ENCODE peak calls at places on chromosomes 13 and 19, in six cellular contexts. L, U, R, K, V and X are unnamed samples.

GRCh38 chr19:12767150-12767549 is 8.2 kb downstream of the HOOK2 start:
- DNase-seq in V (no peak), L (no peak), R (no peak), U (no peak), K (no peak), X (no peak)

GRCh38 chr19:51948979-51949378 is 21.7 kb downstream of the ZNF613 start:
- DNase-seq in V (no peak), L (no peak), R (peak; percentile 70), K (no peak), U (no peak), X (no peak)

GRCh38 chr19:293436-294110 is 2.4 kb upstream of the PLPP2 start:
- DNase-seq in U (no peak), R (peak; percentile 25), V (no peak), K (no peak), L (no peak), X (no peak)

GRCh38 chr19:14167013-14167593 is 30.7 kb upstream of the ASF1B start:
- DNase-seq in R (no peak), L (no peak), V (no peak), U (no peak), K (no peak), X (no peak)

GRCh38 chr13:97018029-97018819 is 23.9 kb upstream of the OXGR1 start:
- DNase-seq in R (peak; percentile 41), U (peak; percentile 58), K (peak; percentile 52), V (peak; percentile 17), L (no peak), X (no peak)

GRCh38 chr13:32940601-32941000 is 75.6 kb upstream of the KL start:
- DNase-seq in K (no peak), U (no peak), L (no peak), R (peak; percentile 60), V (no peak), X (no peak)

GRCh38 chr13:47133024-47133445 is 236.2 kb upstream of the HTR2A start:
- DNase-seq in L (no peak), K (no peak), R (no peak), U (no peak), V (no peak), X (no peak)

GRCh38 chr13:74134777-74135305 is 637 bp upstream of the KLF12 start:
- DNase-seq in U (peak; percentile 80), R (peak; percentile 84), K (no peak), L (no peak), V (peak; percentile 12), X (peak; percentile 28)

GRCh38 chr19:51158474-51159129 is 16.5 kb downstream of the SIGLEC7 start:
- DNase-seq in R (peak; percentile 47), U (peak; percentile 95), L (no peak), V (peak; percentile 78), K (peak; percentile 36), X (no peak)

GRCh38 chr19:49567722-49568454 is 12.5 kb downstream of the NOSIP start:
- DNase-seq in U (no peak), R (no peak), L (no peak), V (peak; percentile 36), K (no peak), X (no peak)

GRCh38 chr13:52002361-52002760 is 8.9 kb downstream of the ATP7B start:
- DNase-seq in L (no peak), R (no peak), U (no peak), V (no peak), K (no peak), X (no peak)

GRCh38 chr13:97567510-97568243 is 133.7 kb downstream of the RAP2A start:
- DNase-seq in K (peak; percentile 40), R (no peak), U (no peak), L (peak; percentile 37), V (no peak), X (peak; percentile 93)

GRCh38 chr13:53012707-53013106 is 15.9 kb upstream of the OLFM4 start:
- DNase-seq in L (no peak), K (no peak), U (no peak), R (no peak), V (no peak), X (no peak)

GRCh38 chr13:99062593-99062992 is 84.7 kb upstream of the DOCK9 start:
- DNase-seq in R (no peak), U (no peak), K (no peak), V (no peak), L (no peak), X (no peak)

GRCh38 chr19:33496016-33496415 is 25.6 kb downstream of the PEPD start:
- DNase-seq in L (no peak), V (no peak), K (no peak), U (no peak), R (no peak), X (no peak)

GRCh38 chr13:73061478-73062275 is 2.9 kb downstream of the KLF5 start:
- DNase-seq in V (no peak), L (no peak), R (no peak), K (no peak), U (no peak), X (no peak)

GRCh38 chr19:35913589-35913988 is 5.5 kb upstream of the TYROBP start:
- DNase-seq in U (no peak), K (no peak), V (no peak), R (no peak), L (no peak), X (no peak)

DNA sequence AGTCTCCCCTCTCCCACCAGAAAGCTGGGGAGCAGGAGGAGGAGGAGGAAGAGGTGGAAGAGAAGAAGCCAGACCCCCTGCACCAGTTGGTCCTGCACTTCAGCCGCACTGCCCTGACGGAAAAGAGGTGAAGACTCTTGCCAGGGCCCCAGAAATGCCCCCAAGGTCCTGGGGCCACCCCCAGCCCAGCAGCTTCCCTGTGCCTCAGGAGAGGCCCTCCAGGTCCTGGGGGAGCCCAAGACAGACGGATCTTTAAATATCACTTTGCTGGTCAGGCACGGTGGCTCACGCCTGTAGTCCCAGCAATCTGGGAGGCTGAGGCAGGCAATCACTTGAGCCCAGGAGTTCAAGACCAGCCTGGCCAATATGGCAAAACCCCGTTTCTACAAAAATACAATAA is 88.8 kb downstream of the MAP4K1 start:
- DNase-seq in V (no peak), K (no peak), U (no peak), L (no peak), R (no peak), X (no peak)
- TF ChIP-seq JUND in V (no peak), K (no peak), U (no peak), L (no peak), R (no peak), X (no peak)

GRCh38 chr13:102878491-102878890 is 32.7 kb downstream of the ERCC5 start:
- DNase-seq in V (no peak), U (no peak), R (no peak), L (no peak), K (no peak), X (no peak)

GRCh38 chr13:102879793-102880499 is 34.1 kb downstream of the ERCC5 start:
- DNase-seq in K (no peak), U (no peak), R (no peak), L (no peak), V (no peak), X (no peak)

GRCh38 chr13:102873653-102874052 is 27.8 kb downstream of the ERCC5 start:
- DNase-seq in U (no peak), K (no peak), L (no peak), V (no peak), R (no peak), X (no peak)

GRCh38 chr13:102872531-102872930 is 26.7 kb downstream of the ERCC5 start:
- DNase-seq in L (no peak), R (no peak), K (no peak), V (no peak), U (no peak), X (no peak)

DNA sequence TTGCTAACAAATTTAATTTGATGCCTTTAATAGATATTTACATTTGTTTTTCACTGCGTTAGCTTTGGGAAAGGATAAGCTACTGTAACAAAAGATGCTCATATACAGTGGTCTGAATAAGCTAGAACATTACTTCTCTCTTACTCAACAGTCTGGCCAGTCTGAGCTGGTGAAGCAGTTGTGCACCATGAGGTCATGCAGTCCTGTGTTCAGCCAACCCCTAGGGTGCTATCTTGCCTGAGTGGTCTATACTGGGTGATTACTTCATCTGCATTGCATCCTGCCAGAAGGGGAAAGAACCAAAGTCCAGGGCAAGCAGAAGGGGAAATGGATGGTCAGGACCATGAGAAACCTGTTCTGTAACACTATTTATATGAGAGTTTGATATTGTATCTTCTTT is 31.5 kb downstream of the ERCC5 start:
- DNase-seq in L (no peak), V (no peak), K (no peak), U (no peak), R (no peak), X (no peak)
- TF ChIP-seq JUND in L (no peak), V (no peak), K (no peak), U (no peak), R (no peak), X (no peak)

GRCh38 chr13:42218576-42218975 is 53.4 kb upstream of the AKAP11 start:
- DNase-seq in K (no peak), R (no peak), U (no peak), V (no peak), L (no peak), X (no peak)

GRCh38 chr13:42215578-42216421 is 56.2 kb upstream of the AKAP11 start:
- DNase-seq in K (peak; percentile 29), V (peak; percentile 4), L (peak; percentile 4), R (peak; percentile 9), U (no peak), X (no peak)

GRCh38 chr13:42211704-42212103 is 60.2 kb upstream of the AKAP11 start:
- DNase-seq in L (no peak), V (no peak), R (no peak), K (no peak), U (no peak), X (no peak)

GRCh38 chr13:42216422-42216735 is 55.6 kb upstream of the AKAP11 start:
- DNase-seq in R (no peak), V (no peak), K (no peak), L (no peak), U (no peak), X (no peak)

GRCh38 chr13:42214445-42214844 is 57.5 kb upstream of the AKAP11 start:
- DNase-seq in U (no peak), K (no peak), V (no peak), L (no peak), R (no peak), X (no peak)
- TF ChIP-seq JUND in U (no peak), K (no peak), V (no peak), L (no peak), R (no peak), X (no peak)

GRCh38 chr13:113902956-113903355 is 39.1 kb upstream of the GAS6 start:
- DNase-seq in V (no peak), K (no peak), U (peak; percentile 37), L (no peak), R (no peak), X (no peak)

GRCh38 chr13:113903912-113904311 is 40.0 kb upstream of the GAS6 start:
- DNase-seq in U (no peak), R (no peak), L (no peak), V (no peak), K (no peak), X (no peak)

GRCh38 chr13:113902536-113902935 is 38.7 kb upstream of the GAS6 start:
- DNase-seq in V (no peak), L (no peak), U (no peak), K (no peak), R (no peak), X (no peak)

GRCh38 chr13:113904411-113904810 is 40.5 kb upstream of the GAS6 start:
- DNase-seq in L (no peak), U (peak; percentile 72), K (no peak), R (no peak), V (no peak), X (peak; percentile 80)

DNA sequence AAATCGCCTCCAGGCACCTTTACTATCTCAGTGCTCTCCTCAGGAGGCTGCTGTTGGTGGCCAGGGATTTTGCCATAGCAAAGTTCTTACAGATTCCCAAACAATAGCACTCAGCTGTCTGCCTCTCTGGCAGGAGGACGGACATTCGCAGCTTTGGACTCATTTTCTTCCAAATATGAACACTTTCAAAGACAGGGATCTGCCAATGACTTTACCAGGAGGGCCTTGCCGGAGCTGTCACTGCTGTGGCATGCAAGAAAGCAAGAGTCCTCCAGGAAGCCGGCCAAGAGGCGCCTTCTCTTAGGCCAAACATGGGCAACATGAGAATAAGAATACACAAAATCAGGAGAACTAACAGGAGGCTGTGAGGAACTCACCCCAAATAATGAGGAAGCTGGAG is 39.5 kb upstream of the GAS6 start:
- DNase-seq in U (no peak), R (no peak), K (no peak), L (no peak), V (no peak), X (no peak)
- TF ChIP-seq JUND in U (no peak), R (no peak), K (no peak), L (no peak), V (no peak), X (no peak)